ENCODE peak calls at places on chromosomes 5 and 9, in ten cellular contexts. L, A, U, S, W, C, V, O, E and X are unnamed samples.

GRCh38 chr9:134283111-134283515 is 43.1 kb upstream of the RXRA start:
- DNase-seq in A (peak; percentile 89), L (no peak), C (peak; percentile 70), W (no peak), V (peak; percentile 79), E (no peak), U (no peak), S (no peak), O (peak; percentile 71), X (no peak)

GRCh38 chr5:169706758-169707450 is 69.8 kb downstream of the DOCK2 start:
- DNase-seq in U (peak; percentile 29), W (peak; percentile 82), C (peak; percentile 86), E (no peak), S (no peak), L (no peak), O (no peak), V (peak; percentile 68), A (no peak), X (peak; percentile 7)

GRCh38 chr5:113195726-113196125 is 219.1 kb downstream of the DCP2 start:
- DNase-seq in O (no peak), V (no peak), E (no peak), L (no peak), A (no peak), S (no peak), W (no peak), U (no peak), C (no peak), X (no peak)

GRCh38 chr5:71860048-71860447 is 141.0 kb downstream of the CARTPT start:
- DNase-seq in A (no peak), O (no peak), V (no peak), W (no peak), C (no peak), U (no peak), S (no peak), L (no peak), E (no peak), X (no peak)

GRCh38 chr9:93094294-93095204 is 1.5 kb upstream of the CARD19 start:
- DNase-seq in U (peak; percentile 51), S (no peak), L (no peak), W (no peak), V (no peak), C (no peak), A (peak; percentile 83), O (peak; percentile 63), E (no peak), X (peak; percentile 44)

GRCh38 chr9:130770679-130771442 is 64.2 kb upstream of the ABL1 start:
- DNase-seq in L (no peak), O (no peak), W (peak; percentile 27), A (no peak), U (no peak), E (peak; percentile 49), C (peak; percentile 82), S (no peak), V (peak; percentile 68), X (peak; percentile 11)

GRCh38 chr9:121760571-121760970 is 109.1 kb downstream of the DAB2IP start:
- DNase-seq in L (no peak), V (no peak), A (no peak), E (no peak), W (no peak), U (no peak), S (no peak), O (no peak), C (no peak), X (no peak)

GRCh38 chr9:95048225-95049087 is 269.1 kb downstream of the FANCC start:
- DNase-seq in V (peak; percentile 86), E (no peak), L (peak; percentile 43), C (no peak), S (peak; percentile 72), U (peak; percentile 65), W (peak; percentile 35), O (peak; percentile 82), A (no peak), X (peak; percentile 53)

GRCh38 chr9:94016744-94017143 is 61.6 kb upstream of the BARX1 start:
- DNase-seq in V (no peak), U (no peak), W (no peak), L (no peak), C (no peak), E (no peak), A (no peak), O (peak; percentile 10), S (no peak), X (no peak)

GRCh38 chr5:172602712-172603289 is 38.3 kb upstream of the NEURL1B start:
- DNase-seq in C (no peak), E (no peak), A (no peak), S (no peak), V (no peak), L (no peak), U (no peak), W (no peak), O (no peak), X (no peak)

GRCh38 chr5:50786073-50786472 is 119.6 kb downstream of the PARP8 start:
- DNase-seq in S (no peak), U (no peak), A (no peak), L (no peak), V (no peak), O (no peak), C (no peak), E (no peak), W (no peak), X (no peak)

GRCh38 chr9:126638571-126639132 is 24.9 kb downstream of the LMX1B start:
- DNase-seq in W (no peak), C (no peak), A (no peak), S (peak; percentile 59), E (no peak), V (no peak), U (no peak), L (no peak), O (no peak), X (no peak)

GRCh38 chr5:127844631-127845030 is 141.4 kb downstream of the CCDC192 start:
- DNase-seq in S (no peak), V (no peak), L (no peak), W (no peak), A (no peak), O (peak; percentile 30), E (no peak), C (no peak), U (no peak), X (no peak)

GRCh38 chr9:27453860-27454553 is 70.1 kb upstream of the IFNK start:
- DNase-seq in L (no peak), S (no peak), W (no peak), V (no peak), U (no peak), E (no peak), O (no peak), C (no peak), A (no peak), X (no peak)

GRCh38 chr5:6279607-6280006 is 98.7 kb downstream of the MED10 start:
- DNase-seq in V (no peak), U (no peak), S (no peak), L (no peak), E (no peak), W (no peak), A (no peak), O (no peak), C (no peak), X (no peak)

GRCh38 chr5:121693864-121694263 is 157.8 kb upstream of the FTMT start:
- DNase-seq in W (peak; percentile 88), U (no peak), V (no peak), L (no peak), O (no peak), S (no peak), C (no peak), E (no peak), A (no peak), X (no peak)

GRCh38 chr5:170408189-170408588 is 19.0 kb upstream of the KCNMB1 start:
- DNase-seq in W (no peak), C (no peak), E (no peak), A (no peak), V (peak; percentile 19), S (no peak), U (no peak), O (no peak), L (no peak), X (no peak)

GRCh38 chr5:170375283-170375682 is 13.9 kb downstream of the KCNMB1 start:
- DNase-seq in E (no peak), A (no peak), U (no peak), S (no peak), L (no peak), O (no peak), V (no peak), W (no peak), C (no peak), X (no peak)

GRCh38 chr9:137492464-137493162 is 33.5 kb upstream of the NSMF start:
- DNase-seq in A (no peak), S (peak; percentile 82), V (no peak), C (no peak), O (peak; percentile 31), E (no peak), U (peak; percentile 63), W (no peak), L (no peak), X (peak; percentile 53)

GRCh38 chr9:4228606-4229005 is 71.3 kb downstream of the GLIS3 start:
- DNase-seq in E (peak; percentile 45), U (no peak), W (peak; percentile 23), V (peak; percentile 36), O (no peak), S (no peak), L (no peak), A (no peak), C (peak; percentile 59), X (no peak)

GRCh38 chr5:65329266-65329665 is 152.5 kb downstream of the ADAMTS6 start:
- DNase-seq in C (peak; percentile 41), S (no peak), V (no peak), A (no peak), U (no peak), L (no peak), W (no peak), O (no peak), E (no peak), X (no peak)

GRCh38 chr5:43298459-43298858 is 14.8 kb downstream of the HMGCS1 start:
- DNase-seq in O (no peak), C (no peak), V (no peak), W (no peak), S (no peak), E (no peak), L (no peak), U (no peak), A (no peak), X (no peak)

GRCh38 chr5:55597014-55597981 is 62.5 kb upstream of the PLPP1 start:
- DNase-seq in L (no peak), E (no peak), W (peak; percentile 56), C (peak; percentile 82), O (no peak), S (no peak), U (no peak), V (peak; percentile 61), A (peak; percentile 75), X (no peak)

GRCh38 chr9:132673355-132673754 is 3.1 kb downstream of the GTF3C4 start:
- DNase-seq in A (no peak), O (no peak), E (no peak), C (peak; percentile 43), L (no peak), W (peak; percentile 35), U (peak; percentile 32), V (peak; percentile 47), S (no peak), X (peak; percentile 15)

GRCh38 chr9:37011530-37011929 is 22.5 kb downstream of the PAX5 start:
- DNase-seq in L (no peak), V (no peak), S (no peak), W (no peak), C (no peak), O (no peak), A (no peak), E (no peak), U (no peak), X (no peak)

GRCh38 chr5:111385970-111386831 is 126.1 kb downstream of the STARD4 start:
- DNase-seq in O (no peak), S (no peak), L (no peak), W (no peak), A (no peak), E (peak; percentile 76), C (no peak), V (no peak), U (no peak), X (no peak)

GRCh38 chr5:80491296-80491695 is 3.4 kb downstream of the FAM151B start:
- DNase-seq in A (no peak), S (no peak), C (no peak), U (no peak), E (no peak), O (no peak), V (no peak), L (no peak), W (no peak), X (no peak)

GRCh38 chr5:52799358-52799982 is 11.8 kb downstream of the ITGA1 start:
- DNase-seq in C (peak; percentile 79), V (peak; percentile 72), W (peak; percentile 35), O (peak; percentile 42), S (peak; percentile 50), E (no peak), U (peak; percentile 51), A (peak; percentile 64), L (no peak), X (peak; percentile 52)